ENCODE peak calls at places on chromosomes 3 and 15, in five cellular contexts. One of them, this sample, is unnamed.
A peak's percentile ranks its signal among the peaks of the same experiment; 100 is the strongest.

GRCh38 chr3:143078883-143079282 is 40.7 kb upstream of the CHST2 start:
- DNase-seq in CD4-positive, CD25-positive, alpha-beta regulatory T cell: no peak
- DNase-seq in fibroblast of lung: peak; percentile 64
- DNase-seq in endothelial cell of umbilical vein: no peak
- DNase-seq in thyroid gland: no peak
- DNase-seq in this sample: no peak

GRCh38 chr3:172987268-172987667 is 153.8 kb downstream of the SPATA16 start:
- DNase-seq in endothelial cell of umbilical vein: peak; percentile 10
- DNase-seq in CD4-positive, CD25-positive, alpha-beta regulatory T cell: no peak
- DNase-seq in fibroblast of lung: no peak
- DNase-seq in thyroid gland: no peak
- DNase-seq in this sample: no peak

GRCh38 chr3:99678023-99678422 is 39.6 kb downstream of the COL8A1 start:
- DNase-seq in endothelial cell of umbilical vein: peak; percentile 63
- DNase-seq in thyroid gland: no peak
- DNase-seq in fibroblast of lung: peak; percentile 97
- DNase-seq in CD4-positive, CD25-positive, alpha-beta regulatory T cell: no peak
- DNase-seq in this sample: no peak

GRCh38 chr3:56783644-56784451 is 17.9 kb downstream of the ARHGEF3 start:
- DNase-seq in endothelial cell of umbilical vein: peak; percentile 88
- DNase-seq in CD4-positive, CD25-positive, alpha-beta regulatory T cell: peak; percentile 84
- DNase-seq in thyroid gland: no peak
- DNase-seq in fibroblast of lung: peak; percentile 91
- DNase-seq in this sample: peak; percentile 85

GRCh38 chr15:75307778-75308390 is 25.2 kb downstream of the GOLGA6D start:
- DNase-seq in endothelial cell of umbilical vein: peak; percentile 12
- DNase-seq in CD4-positive, CD25-positive, alpha-beta regulatory T cell: no peak
- DNase-seq in thyroid gland: peak; percentile 15
- DNase-seq in fibroblast of lung: no peak
- DNase-seq in this sample: no peak

GRCh38 chr3:151971194-151971771 is 97.8 kb downstream of the SUCNR1 start:
- DNase-seq in CD4-positive, CD25-positive, alpha-beta regulatory T cell: no peak
- DNase-seq in endothelial cell of umbilical vein: no peak
- DNase-seq in fibroblast of lung: no peak
- DNase-seq in thyroid gland: no peak
- DNase-seq in this sample: no peak

GRCh38 chr15:39362832-39363561 is 217.9 kb upstream of the THBS1 start:
- DNase-seq in CD4-positive, CD25-positive, alpha-beta regulatory T cell: no peak
- DNase-seq in thyroid gland: no peak
- DNase-seq in fibroblast of lung: peak; percentile 99
- DNase-seq in endothelial cell of umbilical vein: peak; percentile 99
- DNase-seq in this sample: no peak

GRCh38 chr15:52556524-52556923 is 12.3 kb downstream of the ARPP19 start:
- DNase-seq in CD4-positive, CD25-positive, alpha-beta regulatory T cell: no peak
- DNase-seq in fibroblast of lung: no peak
- DNase-seq in thyroid gland: no peak
- DNase-seq in endothelial cell of umbilical vein: no peak
- DNase-seq in this sample: no peak

GRCh38 chr3:36957862-36958686 is 13.2 kb upstream of the TRANK1 start:
- DNase-seq in endothelial cell of umbilical vein: peak; percentile 19
- DNase-seq in CD4-positive, CD25-positive, alpha-beta regulatory T cell: no peak
- DNase-seq in fibroblast of lung: peak; percentile 75
- DNase-seq in thyroid gland: no peak
- DNase-seq in this sample: no peak

GRCh38 chr3:69787436-69788168 is 48.3 kb downstream of the MITF start:
- DNase-seq in endothelial cell of umbilical vein: peak; percentile 75
- DNase-seq in fibroblast of lung: peak; percentile 89
- DNase-seq in CD4-positive, CD25-positive, alpha-beta regulatory T cell: no peak
- DNase-seq in thyroid gland: no peak
- DNase-seq in this sample: no peak

GRCh38 chr3:90007786-90008499 is 900.5 kb downstream of the EPHA3 start:
- DNase-seq in fibroblast of lung: no peak
- DNase-seq in endothelial cell of umbilical vein: no peak
- DNase-seq in CD4-positive, CD25-positive, alpha-beta regulatory T cell: no peak
- DNase-seq in thyroid gland: no peak
- DNase-seq in this sample: no peak

GRCh38 chr3:84679211-84679610 is 279.6 kb upstream of the CADM2 start:
- DNase-seq in endothelial cell of umbilical vein: no peak
- DNase-seq in fibroblast of lung: no peak
- DNase-seq in CD4-positive, CD25-positive, alpha-beta regulatory T cell: no peak
- DNase-seq in thyroid gland: no peak
- DNase-seq in this sample: no peak

GRCh38 chr15:75036269-75036668 is 12.9 kb downstream of the PPCDC start:
- DNase-seq in fibroblast of lung: no peak
- DNase-seq in CD4-positive, CD25-positive, alpha-beta regulatory T cell: no peak
- DNase-seq in thyroid gland: peak; percentile 49
- DNase-seq in endothelial cell of umbilical vein: no peak
- DNase-seq in this sample: no peak

GRCh38 chr15:34620814-34621213 is 37.4 kb upstream of the GOLGA8B start:
- DNase-seq in fibroblast of lung: no peak
- DNase-seq in CD4-positive, CD25-positive, alpha-beta regulatory T cell: no peak
- DNase-seq in endothelial cell of umbilical vein: peak; percentile 87
- DNase-seq in thyroid gland: no peak
- DNase-seq in this sample: no peak

GRCh38 chr3:126938520-126939346 is 44.2 kb upstream of the PLXNA1 start:
- DNase-seq in fibroblast of lung: no peak
- DNase-seq in CD4-positive, CD25-positive, alpha-beta regulatory T cell: no peak
- DNase-seq in thyroid gland: no peak
- DNase-seq in endothelial cell of umbilical vein: no peak
- DNase-seq in this sample: no peak

GRCh38 chr3:152379415-152380042 is 110.8 kb downstream of the MBNL1 start:
- DNase-seq in CD4-positive, CD25-positive, alpha-beta regulatory T cell: no peak
- DNase-seq in thyroid gland: no peak
- DNase-seq in fibroblast of lung: no peak
- DNase-seq in endothelial cell of umbilical vein: peak; percentile 60
- DNase-seq in this sample: no peak

GRCh38 chr3:165159760-165160421 is 36.3 kb downstream of the SLITRK3 start:
- DNase-seq in thyroid gland: peak; percentile 5
- DNase-seq in fibroblast of lung: no peak
- DNase-seq in endothelial cell of umbilical vein: no peak
- DNase-seq in CD4-positive, CD25-positive, alpha-beta regulatory T cell: no peak
- DNase-seq in this sample: no peak

GRCh38 chr15:71708052-71708432 is 102.3 kb upstream of the NR2E3 start:
- DNase-seq in fibroblast of lung: no peak
- DNase-seq in CD4-positive, CD25-positive, alpha-beta regulatory T cell: no peak
- DNase-seq in thyroid gland: no peak
- DNase-seq in endothelial cell of umbilical vein: no peak
- DNase-seq in this sample: no peak

GRCh38 chr15:25240461-25241021 is 198.3 kb downstream of the UBE3A start:
- DNase-seq in fibroblast of lung: no peak
- DNase-seq in endothelial cell of umbilical vein: no peak
- DNase-seq in thyroid gland: peak; percentile 1
- DNase-seq in CD4-positive, CD25-positive, alpha-beta regulatory T cell: no peak
- DNase-seq in this sample: no peak

GRCh38 chr15:84947947-84948830 is 33.5 kb upstream of the PDE8A start:
- DNase-seq in CD4-positive, CD25-positive, alpha-beta regulatory T cell: no peak
- DNase-seq in endothelial cell of umbilical vein: peak; percentile 87
- DNase-seq in fibroblast of lung: peak; percentile 96
- DNase-seq in thyroid gland: no peak
- DNase-seq in this sample: no peak

GRCh38 chr15:55007561-55007960 is 189.2 kb downstream of the RSL24D1 start:
- DNase-seq in endothelial cell of umbilical vein: no peak
- DNase-seq in CD4-positive, CD25-positive, alpha-beta regulatory T cell: no peak
- DNase-seq in fibroblast of lung: no peak
- DNase-seq in thyroid gland: no peak
- DNase-seq in this sample: no peak

GRCh38 chr3:175129126-175129525 is 270.0 kb downstream of the NAALADL2 start:
- DNase-seq in fibroblast of lung: peak; percentile 88
- DNase-seq in CD4-positive, CD25-positive, alpha-beta regulatory T cell: no peak
- DNase-seq in thyroid gland: no peak
- DNase-seq in endothelial cell of umbilical vein: no peak
- DNase-seq in this sample: no peak

GRCh38 chr3:73284432-73284831 is 223.0 kb downstream of the EBLN2 start:
- DNase-seq in endothelial cell of umbilical vein: no peak
- DNase-seq in thyroid gland: no peak
- DNase-seq in CD4-positive, CD25-positive, alpha-beta regulatory T cell: no peak
- DNase-seq in fibroblast of lung: no peak
- DNase-seq in this sample: no peak

GRCh38 chr3:11593318-11594034 is 50.2 kb downstream of the VGLL4 start:
- DNase-seq in endothelial cell of umbilical vein: peak; percentile 59
- DNase-seq in thyroid gland: no peak
- DNase-seq in fibroblast of lung: no peak
- DNase-seq in CD4-positive, CD25-positive, alpha-beta regulatory T cell: no peak
- DNase-seq in this sample: no peak

GRCh38 chr3:50319872-50320625 is 2.5 kb downstream of the HYAL2 start:
- DNase-seq in fibroblast of lung: no peak
- DNase-seq in CD4-positive, CD25-positive, alpha-beta regulatory T cell: no peak
- DNase-seq in thyroid gland: no peak
- DNase-seq in endothelial cell of umbilical vein: peak; percentile 46
- DNase-seq in this sample: no peak

GRCh38 chr3:50320853-50321145 is 1.7 kb downstream of the HYAL2 start:
- DNase-seq in CD4-positive, CD25-positive, alpha-beta regulatory T cell: no peak
- DNase-seq in endothelial cell of umbilical vein: no peak
- DNase-seq in fibroblast of lung: no peak
- DNase-seq in thyroid gland: no peak
- DNase-seq in this sample: no peak

GRCh38 chr3:50318615-50319014 is 3.9 kb downstream of the HYAL2 start:
- DNase-seq in thyroid gland: no peak
- DNase-seq in CD4-positive, CD25-positive, alpha-beta regulatory T cell: no peak
- DNase-seq in endothelial cell of umbilical vein: no peak
- DNase-seq in fibroblast of lung: no peak
- DNase-seq in this sample: no peak

GRCh38 chr3:50318163-50318562 is 4.4 kb downstream of the HYAL2 start:
- DNase-seq in endothelial cell of umbilical vein: no peak
- DNase-seq in thyroid gland: no peak
- DNase-seq in CD4-positive, CD25-positive, alpha-beta regulatory T cell: no peak
- DNase-seq in fibroblast of lung: no peak
- DNase-seq in this sample: no peak

GRCh38 chr3:50319181-50319871 is 3.2 kb downstream of the HYAL2 start:
- DNase-seq in CD4-positive, CD25-positive, alpha-beta regulatory T cell: no peak
- DNase-seq in endothelial cell of umbilical vein: no peak
- DNase-seq in thyroid gland: no peak
- DNase-seq in fibroblast of lung: no peak
- DNase-seq in this sample: no peak
- H3K4me1 ChIP-seq in CD4-positive, CD25-positive, alpha-beta regulatory T cell: peaks cover 44% of the 10 kb centered on the region
- H3K4me1 ChIP-seq in endothelial cell of umbilical vein: peaks cover 62% of the 10 kb centered on the region
- H3K4me1 ChIP-seq in thyroid gland: peaks cover 40% of the 10 kb centered on the region
- H3K4me1 ChIP-seq in fibroblast of lung: peaks cover 7% of the 10 kb centered on the region
- H3K4me1 ChIP-seq in this sample: peaks cover 35% of the 10 kb centered on the region

GRCh38 chr15:63672369-63672768 is 75.2 kb downstream of the FBXL22 start:
- DNase-seq in CD4-positive, CD25-positive, alpha-beta regulatory T cell: peak; percentile 11
- DNase-seq in fibroblast of lung: no peak
- DNase-seq in thyroid gland: no peak
- DNase-seq in endothelial cell of umbilical vein: no peak
- DNase-seq in this sample: no peak

GRCh38 chr15:63678383-63678782 is 81.2 kb downstream of the FBXL22 start:
- DNase-seq in endothelial cell of umbilical vein: no peak
- DNase-seq in thyroid gland: no peak
- DNase-seq in CD4-positive, CD25-positive, alpha-beta regulatory T cell: no peak
- DNase-seq in fibroblast of lung: peak; percentile 6
- DNase-seq in this sample: no peak

GRCh38 chr15:63677778-63678177 is 80.6 kb downstream of the FBXL22 start:
- DNase-seq in CD4-positive, CD25-positive, alpha-beta regulatory T cell: no peak
- DNase-seq in endothelial cell of umbilical vein: no peak
- DNase-seq in thyroid gland: peak; percentile 60
- DNase-seq in fibroblast of lung: no peak
- DNase-seq in this sample: no peak

GRCh38 chr15:63672775-63673174 is 75.6 kb downstream of the FBXL22 start:
- DNase-seq in CD4-positive, CD25-positive, alpha-beta regulatory T cell: peak; percentile 61
- DNase-seq in fibroblast of lung: no peak
- DNase-seq in thyroid gland: no peak
- DNase-seq in endothelial cell of umbilical vein: no peak
- DNase-seq in this sample: peak; percentile 17

DNA sequence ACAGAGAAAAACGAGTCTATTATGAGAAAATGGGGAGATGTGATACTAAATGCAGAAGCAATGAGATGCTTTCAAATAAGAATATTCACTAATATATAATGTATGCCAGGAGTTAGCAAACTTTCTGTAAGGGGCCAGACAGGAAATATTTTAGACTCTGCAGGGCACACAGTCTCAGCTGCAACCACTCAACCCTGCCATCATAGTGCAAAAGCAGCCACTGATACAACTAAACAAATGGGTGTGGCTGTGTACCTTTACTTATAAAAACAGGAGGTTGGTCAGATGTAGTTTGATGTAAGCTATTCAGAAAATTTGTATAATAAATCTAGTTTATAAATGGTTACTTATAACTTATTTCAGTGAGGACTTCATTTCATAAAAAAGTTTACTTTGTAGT is 78.1 kb downstream of the FBXL22 start:
- DNase-seq in fibroblast of lung: no peak
- DNase-seq in endothelial cell of umbilical vein: no peak
- DNase-seq in CD4-positive, CD25-positive, alpha-beta regulatory T cell: peak; percentile 8
- DNase-seq in thyroid gland: no peak
- DNase-seq in this sample: no peak
- H3K27ac ChIP-seq in fibroblast of lung: no peak overlapping the region
- H3K27ac ChIP-seq in endothelial cell of umbilical vein: no peak overlapping the region
- H3K27ac ChIP-seq in CD4-positive, CD25-positive, alpha-beta regulatory T cell: peak overlapping the region; percentile 30
- H3K27ac ChIP-seq in thyroid gland: no peak overlapping the region
- H3K27ac ChIP-seq in this sample: no peak overlapping the region

GRCh38 chr3:25297667-25298585 is 130.1 kb upstream of the RARB start:
- DNase-seq in endothelial cell of umbilical vein: peak; percentile 37
- DNase-seq in fibroblast of lung: peak; percentile 47
- DNase-seq in CD4-positive, CD25-positive, alpha-beta regulatory T cell: no peak
- DNase-seq in thyroid gland: peak; percentile 62
- DNase-seq in this sample: no peak
- H3K4me1 ChIP-seq in endothelial cell of umbilical vein: no peaks in the 10 kb centered on the region
- H3K4me1 ChIP-seq in fibroblast of lung: no peaks in the 10 kb centered on the region
- H3K4me1 ChIP-seq in CD4-positive, CD25-positive, alpha-beta regulatory T cell: no peaks in the 10 kb centered on the region
- H3K4me1 ChIP-seq in thyroid gland: no peaks in the 10 kb centered on the region
- H3K4me1 ChIP-seq in this sample: no peaks in the 10 kb centered on the region

GRCh38 chr15:68300115-68300940 is 22.8 kb downstream of the FEM1B start:
- DNase-seq in CD4-positive, CD25-positive, alpha-beta regulatory T cell: no peak
- DNase-seq in fibroblast of lung: no peak
- DNase-seq in thyroid gland: no peak
- DNase-seq in endothelial cell of umbilical vein: no peak
- DNase-seq in this sample: no peak

GRCh38 chr15:68301300-68301699 is 23.8 kb downstream of the FEM1B start:
- DNase-seq in thyroid gland: no peak
- DNase-seq in fibroblast of lung: no peak
- DNase-seq in CD4-positive, CD25-positive, alpha-beta regulatory T cell: no peak
- DNase-seq in endothelial cell of umbilical vein: no peak
- DNase-seq in this sample: no peak

GRCh38 chr15:68299436-68299835 is 21.9 kb downstream of the FEM1B start:
- DNase-seq in fibroblast of lung: peak; percentile 25
- DNase-seq in thyroid gland: no peak
- DNase-seq in endothelial cell of umbilical vein: no peak
- DNase-seq in CD4-positive, CD25-positive, alpha-beta regulatory T cell: no peak
- DNase-seq in this sample: no peak

GRCh38 chr15:68298336-68298735 is 20.8 kb downstream of the FEM1B start:
- DNase-seq in endothelial cell of umbilical vein: no peak
- DNase-seq in thyroid gland: no peak
- DNase-seq in fibroblast of lung: no peak
- DNase-seq in CD4-positive, CD25-positive, alpha-beta regulatory T cell: no peak
- DNase-seq in this sample: no peak

DNA sequence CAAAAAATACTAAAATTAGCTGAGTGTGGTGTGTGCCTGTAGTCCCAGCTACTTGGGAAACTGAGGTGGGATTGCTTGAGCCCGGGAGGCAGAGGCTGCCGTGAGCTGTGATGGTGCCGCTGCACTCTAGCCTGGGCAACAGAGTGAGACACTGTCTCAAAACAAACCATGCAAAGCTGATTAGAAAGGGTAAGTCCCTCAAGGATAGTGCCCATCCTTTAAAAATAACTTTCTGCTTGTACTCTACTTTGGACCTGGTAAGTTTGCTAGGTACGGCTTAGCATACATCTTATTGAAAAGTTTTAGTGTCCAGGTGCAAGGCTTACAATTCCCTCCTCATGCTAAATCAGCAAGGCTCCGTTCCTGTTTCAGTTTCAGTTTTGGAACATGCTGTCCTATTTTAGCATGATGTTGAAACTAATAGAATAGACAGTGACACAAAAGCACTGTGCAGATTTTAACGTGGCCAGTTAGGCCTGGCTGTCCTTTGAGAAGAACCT is 21.4 kb downstream of the FEM1B start:
- DNase-seq in CD4-positive, CD25-positive, alpha-beta regulatory T cell: peak; percentile 34
- DNase-seq in thyroid gland: no peak
- DNase-seq in endothelial cell of umbilical vein: no peak
- DNase-seq in fibroblast of lung: no peak
- DNase-seq in this sample: peak; percentile 44
- H3K27ac ChIP-seq in CD4-positive, CD25-positive, alpha-beta regulatory T cell: no peak overlapping the region
- H3K27ac ChIP-seq in thyroid gland: peak overlapping the region; percentile 21
- H3K27ac ChIP-seq in endothelial cell of umbilical vein: no peak overlapping the region
- H3K27ac ChIP-seq in fibroblast of lung: peak overlapping the region; percentile 44
- H3K27ac ChIP-seq in this sample: no peak overlapping the region